ENCODE peak calls at places on chromosome 14, in eight cellular contexts. One of them, this sample, is unnamed. For H3K9me3, the result is how much of the 10 kb centered on the place peaks cover.

GRCh38 chr14:81363746-81364400 is 36.3 kb downstream of the STON2 start:
- DNase-seq in NT2/D1: no peak
- DNase-seq in MM.1S: no peak
- DNase-seq in CD4-positive, alpha-beta memory T cell: no peak
- DNase-seq in IMR-90: no peak
- DNase-seq in uterus: no peak
- DNase-seq in GM12878: no peak
- DNase-seq in left ventricle myocardium inferior: no peak
- DNase-seq in this sample: no peak

GRCh38 chr14:96478119-96478518 is 24.1 kb upstream of the PAPOLA start:
- DNase-seq in left ventricle myocardium inferior: no peak
- DNase-seq in GM12878: no peak
- DNase-seq in uterus: no peak
- DNase-seq in MM.1S: no peak
- DNase-seq in IMR-90: no peak
- DNase-seq in NT2/D1: no peak
- DNase-seq in CD4-positive, alpha-beta memory T cell: no peak
- DNase-seq in this sample: no peak

GRCh38 chr14:66359500-66359899 is 126.7 kb upstream of the CCDC196 start:
- DNase-seq in GM12878: peak
- DNase-seq in left ventricle myocardium inferior: no peak
- DNase-seq in uterus: no peak
- DNase-seq in NT2/D1: peak
- DNase-seq in IMR-90: peak
- DNase-seq in CD4-positive, alpha-beta memory T cell: peak
- DNase-seq in MM.1S: peak
- DNase-seq in this sample: peak

GRCh38 chr14:103194256-103195045 is 71.2 kb downstream of the TNFAIP2 start:
- DNase-seq in MM.1S: no peak
- DNase-seq in uterus: no peak
- DNase-seq in CD4-positive, alpha-beta memory T cell: no peak
- DNase-seq in IMR-90: peak
- DNase-seq in GM12878: no peak
- DNase-seq in NT2/D1: no peak
- DNase-seq in left ventricle myocardium inferior: no peak
- DNase-seq in this sample: no peak

GRCh38 chr14:74636424-74637183 is 24.6 kb upstream of the LTBP2 start:
- DNase-seq in MM.1S: no peak
- DNase-seq in NT2/D1: no peak
- DNase-seq in CD4-positive, alpha-beta memory T cell: no peak
- DNase-seq in uterus: no peak
- DNase-seq in GM12878: no peak
- DNase-seq in IMR-90: no peak
- DNase-seq in left ventricle myocardium inferior: no peak
- DNase-seq in this sample: no peak

GRCh38 chr14:70886421-70887206 is 20.6 kb upstream of the PCNX1 start:
- DNase-seq in NT2/D1: no peak
- DNase-seq in left ventricle myocardium inferior: no peak
- DNase-seq in CD4-positive, alpha-beta memory T cell: peak
- DNase-seq in uterus: no peak
- DNase-seq in IMR-90: no peak
- DNase-seq in GM12878: peak
- DNase-seq in MM.1S: peak
- DNase-seq in this sample: peak

GRCh38 chr14:92515510-92516343 is 2.1 kb downstream of the RIN3 start:
- DNase-seq in MM.1S: no peak
- DNase-seq in NT2/D1: no peak
- DNase-seq in CD4-positive, alpha-beta memory T cell: no peak
- DNase-seq in IMR-90: no peak
- DNase-seq in uterus: no peak
- DNase-seq in left ventricle myocardium inferior: no peak
- DNase-seq in GM12878: no peak
- DNase-seq in this sample: no peak

GRCh38 chr14:40099316-40099715 is 667.1 kb upstream of the FBXO33 start:
- DNase-seq in uterus: no peak
- DNase-seq in NT2/D1: no peak
- DNase-seq in CD4-positive, alpha-beta memory T cell: no peak
- DNase-seq in MM.1S: no peak
- DNase-seq in IMR-90: no peak
- DNase-seq in left ventricle myocardium inferior: no peak
- DNase-seq in GM12878: no peak
- DNase-seq in this sample: no peak

GRCh38 chr14:75979641-75980422 is 2.0 kb downstream of the TGFB3 start:
- DNase-seq in IMR-90: no peak
- DNase-seq in NT2/D1: no peak
- DNase-seq in GM12878: no peak
- DNase-seq in CD4-positive, alpha-beta memory T cell: no peak
- DNase-seq in uterus: peak
- DNase-seq in left ventricle myocardium inferior: no peak
- DNase-seq in MM.1S: no peak
- DNase-seq in this sample: no peak

GRCh38 chr14:81535399-81536124 is 1.9 kb upstream of the SEL1L start:
- DNase-seq in MM.1S: no peak
- DNase-seq in uterus: no peak
- DNase-seq in NT2/D1: no peak
- DNase-seq in left ventricle myocardium inferior: no peak
- DNase-seq in GM12878: peak
- DNase-seq in IMR-90: no peak
- DNase-seq in CD4-positive, alpha-beta memory T cell: no peak
- DNase-seq in this sample: no peak

GRCh38 chr14:96245710-96246534 is 10.1 kb upstream of the BDKRB1 start:
- DNase-seq in uterus: no peak
- DNase-seq in CD4-positive, alpha-beta memory T cell: no peak
- DNase-seq in GM12878: no peak
- DNase-seq in NT2/D1: no peak
- DNase-seq in left ventricle myocardium inferior: no peak
- DNase-seq in MM.1S: no peak
- DNase-seq in IMR-90: peak
- DNase-seq in this sample: no peak

GRCh38 chr14:58944226-58944769 is 244.2 kb upstream of the DAAM1 start:
- DNase-seq in GM12878: no peak
- DNase-seq in NT2/D1: no peak
- DNase-seq in CD4-positive, alpha-beta memory T cell: no peak
- DNase-seq in MM.1S: no peak
- DNase-seq in IMR-90: no peak
- DNase-seq in left ventricle myocardium inferior: no peak
- DNase-seq in uterus: no peak
- DNase-seq in this sample: no peak

GRCh38 chr14:52131640-52132320 is 62.9 kb upstream of the NID2 start:
- DNase-seq in GM12878: peak
- DNase-seq in left ventricle myocardium inferior: peak
- DNase-seq in CD4-positive, alpha-beta memory T cell: peak
- DNase-seq in IMR-90: peak
- DNase-seq in NT2/D1: peak
- DNase-seq in uterus: peak
- DNase-seq in MM.1S: peak
- DNase-seq in this sample: peak

GRCh38 chr14:52013984-52014600 is 24.7 kb downstream of the RTRAF start:
- DNase-seq in IMR-90: no peak
- DNase-seq in GM12878: no peak
- DNase-seq in NT2/D1: no peak
- DNase-seq in uterus: no peak
- DNase-seq in CD4-positive, alpha-beta memory T cell: no peak
- DNase-seq in left ventricle myocardium inferior: peak
- DNase-seq in MM.1S: no peak
- DNase-seq in this sample: no peak

GRCh38 chr14:51104467-51104866 is 9.6 kb upstream of the TRIM9 start:
- DNase-seq in CD4-positive, alpha-beta memory T cell: no peak
- DNase-seq in GM12878: no peak
- DNase-seq in left ventricle myocardium inferior: no peak
- DNase-seq in MM.1S: no peak
- DNase-seq in uterus: no peak
- DNase-seq in NT2/D1: no peak
- DNase-seq in IMR-90: no peak
- DNase-seq in this sample: no peak

GRCh38 chr14:24184104-24184970 is 4.3 kb downstream of the IPO4 start:
- DNase-seq in CD4-positive, alpha-beta memory T cell: no peak
- DNase-seq in IMR-90: no peak
- DNase-seq in left ventricle myocardium inferior: no peak
- DNase-seq in MM.1S: no peak
- DNase-seq in uterus: no peak
- DNase-seq in NT2/D1: no peak
- DNase-seq in GM12878: no peak
- DNase-seq in this sample: no peak

GRCh38 chr14:69005432-69006148 is 26.5 kb upstream of the ACTN1 start:
- DNase-seq in GM12878: no peak
- DNase-seq in CD4-positive, alpha-beta memory T cell: no peak
- DNase-seq in MM.1S: no peak
- DNase-seq in uterus: peak
- DNase-seq in NT2/D1: peak
- DNase-seq in left ventricle myocardium inferior: peak
- DNase-seq in IMR-90: peak
- DNase-seq in this sample: no peak

GRCh38 chr14:105836160-105836559 is 309.8 kb downstream of the TMEM121 start:
- DNase-seq in CD4-positive, alpha-beta memory T cell: no peak
- DNase-seq in NT2/D1: no peak
- DNase-seq in IMR-90: no peak
- DNase-seq in GM12878: no peak
- DNase-seq in MM.1S: no peak
- DNase-seq in left ventricle myocardium inferior: no peak
- DNase-seq in uterus: no peak
- DNase-seq in this sample: no peak

GRCh38 chr14:105830171-105830570 is 303.8 kb downstream of the TMEM121 start:
- DNase-seq in IMR-90: no peak
- DNase-seq in left ventricle myocardium inferior: no peak
- DNase-seq in NT2/D1: no peak
- DNase-seq in MM.1S: no peak
- DNase-seq in CD4-positive, alpha-beta memory T cell: no peak
- DNase-seq in GM12878: no peak
- DNase-seq in uterus: no peak
- DNase-seq in this sample: no peak
- H3K9me3 ChIP-seq in IMR-90: under half
- H3K9me3 ChIP-seq in left ventricle myocardium inferior: under half
- H3K9me3 ChIP-seq in NT2/D1: under half
- H3K9me3 ChIP-seq in MM.1S: under half
- H3K9me3 ChIP-seq in CD4-positive, alpha-beta memory T cell: under half
- H3K9me3 ChIP-seq in GM12878: under half
- H3K9me3 ChIP-seq in uterus: under half
- H3K9me3 ChIP-seq in this sample: under half

GRCh38 chr14:41986726-41987125 is 380.1 kb downstream of the LRFN5 start:
- DNase-seq in NT2/D1: no peak
- DNase-seq in MM.1S: no peak
- DNase-seq in IMR-90: peak
- DNase-seq in uterus: no peak
- DNase-seq in CD4-positive, alpha-beta memory T cell: no peak
- DNase-seq in left ventricle myocardium inferior: no peak
- DNase-seq in GM12878: no peak
- DNase-seq in this sample: no peak

GRCh38 chr14:41986083-41986645 is 379.5 kb downstream of the LRFN5 start:
- DNase-seq in left ventricle myocardium inferior: no peak
- DNase-seq in GM12878: no peak
- DNase-seq in MM.1S: no peak
- DNase-seq in uterus: no peak
- DNase-seq in CD4-positive, alpha-beta memory T cell: no peak
- DNase-seq in NT2/D1: no peak
- DNase-seq in IMR-90: no peak
- DNase-seq in this sample: no peak
- H3K9me3 ChIP-seq in left ventricle myocardium inferior: under half
- H3K9me3 ChIP-seq in GM12878: under half
- H3K9me3 ChIP-seq in MM.1S: under half
- H3K9me3 ChIP-seq in uterus: under half
- H3K9me3 ChIP-seq in CD4-positive, alpha-beta memory T cell: under half
- H3K9me3 ChIP-seq in NT2/D1: under half
- H3K9me3 ChIP-seq in IMR-90: under half
- H3K9me3 ChIP-seq in this sample: under half

DNA sequence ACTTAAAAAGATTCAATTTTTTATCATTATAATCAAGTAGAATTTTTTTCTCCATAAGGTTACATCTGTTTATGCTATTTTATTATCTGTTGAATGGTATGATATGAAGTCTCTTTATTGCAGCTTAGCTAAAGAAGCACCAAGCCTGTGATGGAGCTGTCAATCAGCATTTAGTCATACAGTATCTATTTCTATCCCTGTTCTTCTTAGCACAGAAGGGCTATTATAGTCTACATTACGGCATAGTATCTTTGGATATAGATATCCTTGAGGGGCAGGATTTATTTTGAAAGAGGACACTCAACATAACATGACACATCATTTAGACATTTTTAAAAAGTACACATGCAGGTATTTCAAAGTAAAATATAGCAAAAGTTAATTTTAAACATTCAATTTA is 277.2 kb downstream of the FOXG1 start:
- DNase-seq in MM.1S: no peak
- DNase-seq in CD4-positive, alpha-beta memory T cell: no peak
- DNase-seq in IMR-90: no peak
- DNase-seq in NT2/D1: no peak
- DNase-seq in GM12878: no peak
- DNase-seq in uterus: no peak
- DNase-seq in left ventricle myocardium inferior: no peak
- DNase-seq in this sample: no peak
- H3K9me3 ChIP-seq in MM.1S: under half
- H3K9me3 ChIP-seq in CD4-positive, alpha-beta memory T cell: under half
- H3K9me3 ChIP-seq in IMR-90: under half
- H3K9me3 ChIP-seq in NT2/D1: under half
- H3K9me3 ChIP-seq in GM12878: under half
- H3K9me3 ChIP-seq in uterus: under half
- H3K9me3 ChIP-seq in left ventricle myocardium inferior: under half
- H3K9me3 ChIP-seq in this sample: under half

DNA sequence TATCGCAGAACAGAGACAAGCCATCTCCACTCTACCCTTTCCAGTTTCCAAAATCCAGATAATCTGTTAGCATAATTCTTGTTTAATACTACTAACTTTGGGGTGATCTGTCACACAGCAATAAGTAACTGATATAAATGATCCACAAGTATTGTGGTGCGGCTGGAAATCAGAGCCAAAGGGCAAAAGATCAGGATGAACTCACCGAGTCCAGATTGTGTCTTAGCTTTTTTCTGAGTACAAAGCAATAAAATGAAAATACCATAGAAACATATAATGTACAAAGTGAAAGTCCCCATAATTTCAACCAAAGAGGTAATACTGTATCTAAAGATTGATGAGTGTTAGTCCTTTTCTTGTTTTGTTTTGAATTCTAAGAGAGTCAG is 17.4 kb downstream of the HECTD1 start:
- DNase-seq in IMR-90: no peak
- DNase-seq in uterus: no peak
- DNase-seq in GM12878: no peak
- DNase-seq in left ventricle myocardium inferior: no peak
- DNase-seq in NT2/D1: no peak
- DNase-seq in MM.1S: no peak
- DNase-seq in CD4-positive, alpha-beta memory T cell: no peak
- DNase-seq in this sample: no peak
- H3K9me3 ChIP-seq in IMR-90: under half
- H3K9me3 ChIP-seq in uterus: under half
- H3K9me3 ChIP-seq in GM12878: under half
- H3K9me3 ChIP-seq in left ventricle myocardium inferior: under half
- H3K9me3 ChIP-seq in NT2/D1: under half
- H3K9me3 ChIP-seq in MM.1S: under half
- H3K9me3 ChIP-seq in CD4-positive, alpha-beta memory T cell: under half
- H3K9me3 ChIP-seq in this sample: under half

DNA sequence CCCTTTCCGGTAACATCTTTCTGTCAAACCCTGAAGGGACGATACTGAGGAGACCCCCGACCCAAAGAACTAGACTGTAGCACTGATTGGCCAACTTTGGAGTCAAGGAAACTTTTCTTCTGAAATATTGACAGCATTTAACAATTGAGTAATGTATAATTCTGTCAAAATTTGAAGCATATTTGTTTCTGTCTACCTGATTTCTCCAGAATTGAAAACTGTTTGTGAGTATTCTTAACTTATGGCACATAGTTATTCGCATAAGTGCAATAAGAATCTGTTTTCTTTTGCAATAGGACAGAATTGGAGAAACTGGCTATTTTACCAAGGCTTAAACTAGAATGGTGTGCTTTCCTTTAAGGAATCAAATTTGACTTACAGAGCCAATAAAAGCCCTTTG is 267.1 kb upstream of the FOXN3 start:
- DNase-seq in CD4-positive, alpha-beta memory T cell: no peak
- DNase-seq in uterus: no peak
- DNase-seq in left ventricle myocardium inferior: no peak
- DNase-seq in NT2/D1: no peak
- DNase-seq in GM12878: no peak
- DNase-seq in MM.1S: no peak
- DNase-seq in IMR-90: no peak
- DNase-seq in this sample: no peak
- H3K9me3 ChIP-seq in CD4-positive, alpha-beta memory T cell: under half
- H3K9me3 ChIP-seq in uterus: under half
- H3K9me3 ChIP-seq in left ventricle myocardium inferior: under half
- H3K9me3 ChIP-seq in NT2/D1: under half
- H3K9me3 ChIP-seq in GM12878: under half
- H3K9me3 ChIP-seq in MM.1S: under half
- H3K9me3 ChIP-seq in IMR-90: under half
- H3K9me3 ChIP-seq in this sample: under half

This sample was measured in CD8-positive, alpha-beta memory T cell.